ENCODE peak calls at places on chromosome 2, in four cellular contexts. A is GM10248, N is H9, D is neural progenitor cell. W is an unnamed sample.

GRCh38 chr2:219605607-219605954 is 7.9 kb downstream of the STK11IP start:
- DNase-seq in D (no peak), N (no peak), A (no peak), W (no peak)

GRCh38 chr2:74436804-74437695 is 4.7 kb downstream of the RTKN start:
- DNase-seq in A (peak), N (peak), D (no peak), W (no peak)

GRCh38 chr2:120134263-120134662 is 88.9 kb downstream of the TMEM185B start:
- DNase-seq in D (no peak), A (no peak), N (peak), W (peak)

GRCh38 chr2:189412330-189412953 is 28.8 kb upstream of the WDR75 start:
- DNase-seq in N (no peak), D (peak), A (peak), W (peak)

GRCh38 chr2:160140471-160140870 is 59.6 kb downstream of the ITGB6 start:
- DNase-seq in A (no peak), N (no peak), D (no peak), W (no peak)

GRCh38 chr2:96353032-96353561 is 17.5 kb downstream of the NCAPH start:
- DNase-seq in D (no peak), N (no peak), A (no peak), W (no peak)

GRCh38 chr2:170354409-170354808 is 176.5 kb downstream of the MYO3B start:
- DNase-seq in A (no peak), N (no peak), D (peak), W (no peak)

GRCh38 chr2:132668189-132668833 is 1.7 kb downstream of the LYPD1 start:
- DNase-seq in A (no peak), D (peak), N (peak), W (peak)

GRCh38 chr2:188629890-188630483 is 338.3 kb downstream of the GULP1 start:
- DNase-seq in D (peak), N (no peak), A (no peak), W (no peak)

GRCh38 chr2:238024986-238025385 is 35.8 kb upstream of the SCLY start:
- DNase-seq in D (no peak), N (no peak), A (no peak), W (peak)

GRCh38 chr2:73103018-73103542 is 9.7 kb downstream of the RAB11FIP5 start:
- DNase-seq in N (no peak), D (no peak), A (no peak), W (no peak)

GRCh38 chr2:85990084-85990483 is 101.3 kb upstream of the ST3GAL5 start:
- DNase-seq in D (no peak), A (no peak), N (peak), W (no peak)

GRCh38 chr2:191856111-191856876 is 9.4 kb upstream of the CAVIN2 start:
- DNase-seq in A (no peak), N (no peak), D (no peak), W (no peak)

GRCh38 chr2:28447943-28448737 is 47.7 kb upstream of the PLB1 start:
- DNase-seq in A (no peak), N (no peak), D (no peak), W (peak)

GRCh38 chr2:207394812-207395534 is 134.8 kb upstream of the CREB1 start:
- DNase-seq in N (no peak), A (no peak), D (no peak), W (peak)

DNA sequence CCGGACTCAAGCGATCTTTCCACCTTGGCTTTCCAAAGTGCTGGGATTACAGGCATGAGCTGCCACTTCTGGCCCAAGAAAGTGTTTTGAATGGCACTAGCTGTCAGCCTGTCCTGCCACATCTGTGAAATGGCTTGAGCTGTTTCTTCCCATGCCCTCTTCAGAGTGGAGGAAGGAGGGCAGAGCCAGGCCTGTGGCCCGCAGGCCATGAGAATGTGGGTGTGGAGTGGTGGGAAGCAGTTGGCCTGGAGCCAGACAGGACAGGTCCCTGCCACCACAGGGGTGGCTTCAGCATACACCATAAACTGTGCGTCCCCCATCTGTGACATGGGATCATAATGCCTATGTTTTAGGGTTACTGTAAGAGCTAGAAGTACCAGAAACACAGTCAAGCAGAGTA is 6.5 kb downstream of the SLC66A3 start:
- DNase-seq in D (no peak), N (no peak), A (no peak), W (no peak)
- TF ChIP-seq CTCF in D (no peak), N (no peak), A (no peak), W (no peak)

GRCh38 chr2:42693688-42694479 is 70.1 kb downstream of the OXER1 start:
- DNase-seq in D (no peak), N (no peak), A (no peak), W (no peak)

GRCh38 chr2:42693013-42693575 is 70.8 kb downstream of the OXER1 start:
- DNase-seq in A (no peak), D (no peak), N (no peak), W (no peak)

GRCh38 chr2:42698940-42699339 is 65.0 kb downstream of the OXER1 start:
- DNase-seq in D (no peak), A (no peak), N (no peak), W (no peak)

GRCh38 chr2:42696987-42697386 is 66.9 kb downstream of the OXER1 start:
- DNase-seq in N (no peak), A (no peak), D (no peak), W (no peak)
- TF ChIP-seq CTCF in N (no peak), A (no peak), D (no peak), W (no peak)

DNA sequence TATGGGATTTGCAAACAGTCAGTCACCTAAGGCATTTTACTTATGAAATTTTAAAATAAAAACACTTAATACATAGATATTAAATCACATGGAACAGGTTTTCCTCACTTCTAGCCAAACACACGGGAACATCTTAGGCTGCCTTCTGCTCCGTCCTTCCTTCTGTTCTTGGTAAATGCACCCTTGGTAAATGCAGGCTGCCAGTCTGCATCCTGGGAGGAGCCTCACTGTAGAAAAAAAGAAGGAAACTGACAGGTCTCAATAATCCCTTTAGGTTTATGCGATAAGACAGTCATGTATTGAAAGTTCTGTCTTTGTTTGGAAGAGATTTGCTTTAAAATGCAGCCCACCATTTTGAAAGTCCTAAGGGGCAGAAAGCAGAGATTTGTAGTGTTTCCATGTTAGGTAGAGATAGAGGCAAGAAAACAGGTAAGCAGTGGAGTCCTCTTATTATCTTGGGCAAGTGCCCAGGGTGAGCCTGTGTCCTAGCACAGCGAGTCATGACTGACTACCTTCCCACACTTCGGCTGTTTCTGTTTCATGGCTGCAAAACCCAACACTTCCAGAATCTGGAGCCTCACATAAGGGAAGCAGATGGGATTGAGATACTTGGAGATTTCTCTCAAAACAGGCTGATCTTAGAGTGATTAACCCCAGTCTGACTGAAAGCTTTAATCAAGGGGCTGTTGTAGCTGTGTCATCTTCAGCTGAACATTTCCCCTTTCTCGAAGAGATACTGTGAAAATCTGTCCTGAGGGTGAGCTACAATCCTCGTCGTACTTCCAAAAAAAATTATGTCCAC is 131.5 kb upstream of the MAP3K20 start:
- DNase-seq in A (no peak), N (no peak), D (no peak), W (peak)
- TF ChIP-seq CTCF in A (no peak), N (no peak), D (no peak), W (no peak)

DNA sequence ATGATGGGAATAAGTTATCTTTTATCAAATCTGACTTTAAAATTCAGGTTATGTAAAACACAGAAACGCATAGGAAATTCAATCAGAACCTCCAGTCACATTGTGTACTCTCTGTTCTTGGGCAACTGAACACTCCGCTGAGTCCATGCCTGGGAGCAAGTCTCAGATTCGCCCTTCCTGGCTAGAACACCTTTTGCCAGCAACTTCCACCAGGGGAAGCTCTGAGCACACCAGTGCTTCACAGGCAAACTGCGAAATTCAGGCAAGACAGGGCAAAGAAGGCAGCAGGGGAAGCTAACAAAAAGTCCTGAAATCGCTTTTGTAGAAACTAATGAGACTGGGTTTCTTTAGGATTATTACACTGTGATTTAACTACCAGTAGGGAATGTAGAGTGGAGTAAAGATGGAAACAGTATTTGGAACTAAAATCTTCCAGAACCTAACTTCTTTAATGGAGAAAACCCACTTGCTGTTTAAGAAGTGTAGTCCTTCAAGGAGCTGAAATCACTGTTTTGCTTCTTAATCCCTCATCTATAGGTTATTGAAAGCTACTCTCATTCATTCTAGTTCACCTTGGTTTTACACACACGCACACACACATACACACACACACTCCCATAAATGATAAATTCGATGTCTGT is 214.3 kb downstream of the TMEM182 start:
- DNase-seq in N (peak), A (no peak), D (peak), W (peak)
- TF ChIP-seq CTCF in N (peak), A (peak), D (peak), W (peak)

GRCh38 chr2:67237288-67237687 is 159.8 kb upstream of the ETAA1 start:
- DNase-seq in A (no peak), N (no peak), D (no peak), W (peak)
- TF ChIP-seq CTCF in A (no peak), N (peak), D (peak), W (peak)

GRCh38 chr2:225797394-225797793 is 397.9 kb downstream of the NYAP2 start:
- DNase-seq in A (no peak), D (no peak), N (no peak), W (no peak)
- TF ChIP-seq CTCF in A (no peak), D (no peak), N (no peak), W (peak)

DNA sequence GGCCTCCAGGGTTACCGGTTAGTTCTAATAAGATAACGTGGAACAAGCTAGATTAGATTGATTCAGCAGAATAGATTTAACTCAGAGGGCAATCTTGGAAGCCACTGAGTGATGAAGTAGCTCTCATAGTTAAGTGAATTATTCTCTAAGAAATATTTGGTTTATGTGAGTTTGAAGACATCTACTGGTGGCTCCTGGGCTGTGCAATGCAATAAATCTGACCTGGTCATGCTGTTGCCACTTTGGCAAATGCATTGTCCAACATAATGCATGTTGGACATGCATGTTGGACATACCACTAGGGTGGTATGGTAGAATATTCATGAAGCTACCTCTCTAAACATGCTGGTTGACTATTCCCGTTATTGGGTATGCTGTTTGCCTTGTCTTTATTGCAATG is 493.7 kb upstream of the VRK2 start:
- DNase-seq in N (no peak), D (no peak), A (no peak), W (peak)
- TF ChIP-seq CTCF in N (peak), D (no peak), A (no peak), W (peak)

W was measured in PC-3.